ENCODE peak calls at places on chromosomes 5 and 9, in four cellular contexts. A, X, C and M are unnamed samples.

GRCh38 chr5:111454198-111454606 is 58.1 kb downstream of the STARD4 start:
- DNase-seq in A (peak), X (peak), C (no peak), M (no peak)

GRCh38 chr5:139810341-139811075 is 14.9 kb downstream of the PSD2 start:
- DNase-seq in A (no peak), X (no peak), C (no peak), M (no peak)

GRCh38 chr5:15785636-15786035 is 285.7 kb downstream of the FBXL7 start:
- DNase-seq in A (no peak), X (no peak), C (no peak), M (no peak)

GRCh38 chr9:935348-935965 is 41.0 kb upstream of the DMRT3 start:
- DNase-seq in A (peak), X (peak), C (peak), M (no peak)

GRCh38 chr5:158609328-158609727 is 490.4 kb downstream of the EBF1 start:
- DNase-seq in A (no peak), X (no peak), C (no peak), M (no peak)

GRCh38 chr5:86460519-86460918 is 157.2 kb upstream of the COX7C start:
- DNase-seq in A (peak), X (no peak), C (no peak), M (no peak)

GRCh38 chr5:178244566-178244965 is 12.0 kb upstream of the PHYKPL start:
- DNase-seq in A (no peak), X (peak), C (no peak), M (peak)

GRCh38 chr9:133114886-133115603 is 6.0 kb downstream of the RALGDS start:
- DNase-seq in A (no peak), X (no peak), C (no peak), M (no peak)

GRCh38 chr5:91179018-91179417 is 204.1 kb downstream of the ARRDC3 start:
- DNase-seq in A (no peak), X (no peak), C (no peak), M (no peak)

GRCh38 chr5:180974612-180975315 is 13.9 kb upstream of the BTNL3 start:
- DNase-seq in A (peak), X (no peak), C (no peak), M (no peak)

GRCh38 chr5:107135391-107135790 is 535.3 kb downstream of the EFNA5 start:
- DNase-seq in A (peak), X (no peak), C (no peak), M (peak)

GRCh38 chr5:123215929-123216702 is 127.1 kb downstream of the PRDM6 start:
- DNase-seq in A (no peak), X (no peak), C (no peak), M (no peak)

GRCh38 chr5:69315972-69316371 is 16.6 kb downstream of the CCDC125 start:
- DNase-seq in A (no peak), X (no peak), C (no peak), M (no peak)

GRCh38 chr5:139294372-139295165 is 1.0 kb downstream of the MATR3 start:
- DNase-seq in A (peak), X (peak), C (peak), M (peak)

GRCh38 chr9:6739218-6739617 is 18.6 kb upstream of the KDM4C start:
- DNase-seq in A (peak), X (peak), C (no peak), M (peak)